ENCODE peak calls at places on chromosomes 16 and 17, in seven cellular contexts. R, D, B, S, Z, P and I are unnamed samples.

GRCh38 chr16:19595043-19595767 is 39.7 kb downstream of the VPS35L start:
- DNase-seq in Z (no peak), R (peak), S (no peak), B (peak), P (peak), D (no peak), I (peak)

GRCh38 chr16:583470-583814 is 6.4 kb upstream of the RAB40C start:
- DNase-seq in R (no peak), S (no peak), D (no peak), P (no peak), Z (no peak), B (peak), I (no peak)

GRCh38 chr17:73985466-73986015 is 217.9 kb upstream of the RPL38 start:
- DNase-seq in D (no peak), B (no peak), S (no peak), P (no peak), Z (no peak), R (no peak), I (no peak)

GRCh38 chr17:44108440-44109311 is 14.8 kb downstream of the HDAC5 start:
- DNase-seq in R (peak), D (no peak), Z (no peak), P (peak), S (no peak), B (peak), I (peak)

GRCh38 chr16:17305694-17306093 is 165.1 kb downstream of the XYLT1 start:
- DNase-seq in S (no peak), D (no peak), Z (no peak), R (no peak), B (no peak), P (no peak), I (no peak)

GRCh38 chr16:85916141-85916890 is 17.4 kb downstream of the IRF8 start:
- DNase-seq in D (no peak), Z (no peak), S (no peak), R (no peak), B (peak), P (peak), I (peak)

GRCh38 chr16:10938844-10939648 is 3.2 kb downstream of the DEXI start:
- DNase-seq in S (no peak), D (no peak), P (no peak), Z (no peak), R (no peak), B (no peak), I (no peak)

GRCh38 chr16:8908779-8909468 is 26.8 kb downstream of the LITAFD start:
- DNase-seq in S (no peak), P (no peak), B (peak), Z (no peak), R (peak), D (no peak), I (no peak)

GRCh38 chr17:65824901-65825300 is 263.5 kb upstream of the AXIN2 start:
- DNase-seq in R (no peak), P (no peak), B (no peak), Z (no peak), S (no peak), D (no peak), I (peak)

GRCh38 chr17:2776589-2777241 is 19.5 kb upstream of the RAP1GAP2 start:
- DNase-seq in D (peak), Z (no peak), B (no peak), P (no peak), S (no peak), R (no peak), I (no peak)

GRCh38 chr17:27985736-27986394 is 56.6 kb upstream of the NLK start:
- DNase-seq in Z (no peak), B (no peak), S (no peak), R (no peak), D (no peak), P (no peak), I (no peak)

GRCh38 chr17:78316115-78316866 is 43.6 kb downstream of the SOCS3 start:
- DNase-seq in Z (no peak), D (no peak), B (no peak), R (no peak), P (no peak), S (no peak), I (no peak)

GRCh38 chr17:64682261-64683181 is 20.4 kb upstream of the SMURF2 start:
- DNase-seq in S (no peak), P (no peak), R (peak), D (no peak), Z (no peak), B (peak), I (peak)

GRCh38 chr17:2916362-2916928 is 120.2 kb downstream of the RAP1GAP2 start:
- DNase-seq in D (no peak), S (no peak), R (no peak), P (no peak), B (no peak), Z (no peak), I (no peak)

GRCh38 chr16:17469011-17469741 is 1.6 kb downstream of the XYLT1 start:
- DNase-seq in B (no peak), S (no peak), P (no peak), R (peak), Z (no peak), D (peak), I (peak)

GRCh38 chr17:49249292-49249794 is 18.8 kb upstream of the PHOSPHO1 start:
- DNase-seq in D (no peak), S (no peak), R (no peak), B (peak), Z (no peak), P (no peak), I (peak)

GRCh38 chr16:49821614-49822282 is 34.2 kb downstream of the ZNF423 start:
- DNase-seq in S (no peak), P (no peak), D (peak), B (no peak), Z (no peak), R (no peak), I (peak)

GRCh38 chr17:28221751-28222414 is 97.1 kb upstream of the TMEM97 start:
- DNase-seq in D (no peak), Z (no peak), R (peak), B (no peak), P (no peak), S (no peak), I (no peak)

GRCh38 chr17:80132906-80133625 is 13.9 kb downstream of the EIF4A3 start:
- DNase-seq in S (no peak), Z (no peak), D (no peak), R (no peak), P (no peak), B (no peak), I (no peak)

GRCh38 chr17:45345554-45346254 is 28.9 kb upstream of the MAP3K14 start:
- DNase-seq in Z (no peak), D (no peak), P (no peak), R (peak), B (peak), S (no peak), I (peak)

GRCh38 chr16:35102780-35103403 is 1643.5 kb downstream of the TP53TG3F start:
- DNase-seq in Z (no peak), S (no peak), P (no peak), D (no peak), B (no peak), R (no peak), I (no peak)

GRCh38 chr16:89574681-89575246 is 794 bp upstream of the CPNE7 start:
- DNase-seq in S (no peak), R (peak), B (peak), P (peak), D (peak), Z (no peak), I (peak)

GRCh38 chr17:73365203-73365933 is 53.6 kb upstream of the CDC42EP4 start:
- DNase-seq in P (no peak), R (no peak), B (no peak), D (no peak), S (no peak), Z (no peak), I (no peak)

GRCh38 chr16:75341934-75342811 is 90.7 kb upstream of the BCAR1 start:
- DNase-seq in S (no peak), R (peak), D (no peak), P (peak), B (peak), Z (no peak), I (peak)

GRCh38 chr16:86048221-86048620 is 149.3 kb downstream of the IRF8 start:
- DNase-seq in D (no peak), R (no peak), B (no peak), S (no peak), Z (no peak), P (no peak), I (no peak)

GRCh38 chr16:67283039-67283825 is 3.9 kb downstream of the PLEKHG4 start:
- DNase-seq in B (peak), D (no peak), R (peak), P (no peak), S (no peak), Z (no peak), I (peak)

GRCh38 chr17:57875109-57876022 is 25.5 kb upstream of the MRPS23 start:
- DNase-seq in P (peak), S (peak), Z (no peak), B (peak), D (peak), R (peak), I (peak)

GRCh38 chr17:73492802-73493139 is 151.5 kb downstream of the SDK2 start:
- DNase-seq in R (no peak), P (no peak), S (no peak), B (no peak), Z (no peak), D (no peak), I (no peak)

GRCh38 chr17:73194514-73195222 is 1.8 kb downstream of the COG1 start:
- DNase-seq in S (no peak), B (peak), Z (no peak), R (peak), P (no peak), D (no peak), I (peak)